ENCODE peak calls at places on chromosomes 6 and 20, in five cellular contexts. One of them, this sample, is unnamed.
A peak's percentile ranks its signal among the peaks of the same experiment; 100 is the strongest.

GRCh38 chr6:155141512-155141911 is 122.3 kb upstream of the CLDN20 start:
- DNase-seq in GM12865: no peak
- DNase-seq in cardiac fibroblast: no peak
- DNase-seq in HepG2: no peak
- DNase-seq in psoas muscle: no peak
- DNase-seq in this sample: no peak

GRCh38 chr6:140264451-140264850 is 890.0 kb upstream of the CITED2 start:
- DNase-seq in GM12865: no peak
- DNase-seq in cardiac fibroblast: no peak
- DNase-seq in HepG2: no peak
- DNase-seq in psoas muscle: no peak
- DNase-seq in this sample: no peak

GRCh38 chr20:56391037-56391436 is 978 bp downstream of the AURKA start:
- DNase-seq in GM12865: peak; percentile 34
- DNase-seq in cardiac fibroblast: no peak
- DNase-seq in HepG2: no peak
- DNase-seq in psoas muscle: no peak
- DNase-seq in this sample: no peak

GRCh38 chr20:4135385-4136077 is 120.2 kb upstream of the RNF24 start:
- DNase-seq in GM12865: no peak
- DNase-seq in cardiac fibroblast: peak; percentile 97
- DNase-seq in HepG2: peak; percentile 99
- DNase-seq in psoas muscle: peak; percentile 42
- DNase-seq in this sample: no peak

GRCh38 chr6:108526739-108527174 is 34.0 kb upstream of the FOXO3 start:
- DNase-seq in GM12865: peak; percentile 40
- DNase-seq in cardiac fibroblast: peak; percentile 70
- DNase-seq in HepG2: peak; percentile 55
- DNase-seq in psoas muscle: no peak
- DNase-seq in this sample: no peak

GRCh38 chr20:49831770-49832631 is 19.4 kb downstream of the SLC9A8 start:
- DNase-seq in GM12865: no peak
- DNase-seq in cardiac fibroblast: no peak
- DNase-seq in HepG2: no peak
- DNase-seq in psoas muscle: no peak
- DNase-seq in this sample: no peak

GRCh38 chr6:31729515-31729978 is 448 bp upstream of the DDAH2 start:
- DNase-seq in GM12865: peak; percentile 88
- DNase-seq in cardiac fibroblast: peak; percentile 92
- DNase-seq in HepG2: peak; percentile 86
- DNase-seq in psoas muscle: peak; percentile 89
- DNase-seq in this sample: peak; percentile 83

GRCh38 chr6:24517659-24518538 is 23.1 kb downstream of the ALDH5A1 start:
- DNase-seq in GM12865: peak; percentile 74
- DNase-seq in cardiac fibroblast: no peak
- DNase-seq in HepG2: no peak
- DNase-seq in psoas muscle: no peak
- DNase-seq in this sample: no peak

GRCh38 chr6:8084586-8084985 is 17.8 kb downstream of the EEF1E1 start:
- DNase-seq in GM12865: no peak
- DNase-seq in cardiac fibroblast: peak; percentile 31
- DNase-seq in HepG2: peak; percentile 42
- DNase-seq in psoas muscle: no peak
- DNase-seq in this sample: no peak

GRCh38 chr6:7150381-7151064 is 42.8 kb downstream of the RREB1 start:
- DNase-seq in GM12865: no peak
- DNase-seq in cardiac fibroblast: no peak
- DNase-seq in HepG2: no peak
- DNase-seq in psoas muscle: no peak
- DNase-seq in this sample: no peak

GRCh38 chr6:9482030-9482731 is 932.7 kb downstream of the TFAP2A start:
- DNase-seq in GM12865: no peak
- DNase-seq in cardiac fibroblast: peak; percentile 89
- DNase-seq in HepG2: no peak
- DNase-seq in psoas muscle: no peak
- DNase-seq in this sample: no peak

GRCh38 chr6:170076466-170077165 is 214.3 kb downstream of the DLL1 start:
- DNase-seq in GM12865: no peak
- DNase-seq in cardiac fibroblast: no peak
- DNase-seq in HepG2: no peak
- DNase-seq in psoas muscle: no peak
- DNase-seq in this sample: peak; percentile 30

DNA sequence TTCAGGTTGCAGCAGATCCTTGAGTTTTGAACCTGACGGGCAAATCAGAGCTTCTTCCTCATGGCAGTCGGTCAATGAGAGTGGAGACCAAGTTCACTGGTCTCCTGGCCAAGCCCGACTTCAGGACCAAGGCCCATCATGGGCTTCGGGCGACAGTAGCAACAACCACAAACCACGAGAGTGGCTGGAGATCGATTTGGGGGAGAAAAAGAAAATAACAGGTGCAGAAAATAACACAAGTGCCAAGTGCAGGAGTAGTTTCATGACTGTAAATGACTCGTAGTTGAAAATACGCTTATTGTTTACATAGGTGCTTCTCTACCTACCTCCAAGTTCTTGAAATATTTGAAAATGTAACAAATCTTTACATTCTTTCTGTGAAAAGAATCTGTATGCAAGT is 56.1 kb downstream of the DCBLD1 start:
- DNase-seq in GM12865: no peak
- DNase-seq in cardiac fibroblast: no peak
- DNase-seq in HepG2: no peak
- DNase-seq in psoas muscle: no peak
- DNase-seq in this sample: no peak
- TF ChIP-seq CTCF in GM12865: no peak
- TF ChIP-seq CTCF in cardiac fibroblast: no peak
- TF ChIP-seq CTCF in HepG2: no peak
- TF ChIP-seq CTCF in psoas muscle: no peak
- TF ChIP-seq CTCF in this sample: no peak

GRCh38 chr6:125749864-125750691 is 646 bp downstream of the HEY2 start:
- DNase-seq in GM12865: peak; percentile 23
- DNase-seq in cardiac fibroblast: no peak
- DNase-seq in HepG2: no peak
- DNase-seq in psoas muscle: peak; percentile 24
- DNase-seq in this sample: no peak

GRCh38 chr6:125748534-125749111 is 809 bp upstream of the HEY2 start:
- DNase-seq in GM12865: no peak
- DNase-seq in cardiac fibroblast: peak; percentile 8
- DNase-seq in HepG2: peak; percentile 12
- DNase-seq in psoas muscle: no peak
- DNase-seq in this sample: no peak

GRCh38 chr6:125747589-125748533 is 1.6 kb upstream of the HEY2 start:
- DNase-seq in GM12865: peak; percentile 22
- DNase-seq in cardiac fibroblast: no peak
- DNase-seq in HepG2: no peak
- DNase-seq in psoas muscle: peak; percentile 53
- DNase-seq in this sample: peak; percentile 76

GRCh38 chr6:125750692-125751333 is 1.4 kb downstream of the HEY2 start:
- DNase-seq in GM12865: no peak
- DNase-seq in cardiac fibroblast: no peak
- DNase-seq in HepG2: no peak
- DNase-seq in psoas muscle: no peak
- DNase-seq in this sample: no peak

DNA sequence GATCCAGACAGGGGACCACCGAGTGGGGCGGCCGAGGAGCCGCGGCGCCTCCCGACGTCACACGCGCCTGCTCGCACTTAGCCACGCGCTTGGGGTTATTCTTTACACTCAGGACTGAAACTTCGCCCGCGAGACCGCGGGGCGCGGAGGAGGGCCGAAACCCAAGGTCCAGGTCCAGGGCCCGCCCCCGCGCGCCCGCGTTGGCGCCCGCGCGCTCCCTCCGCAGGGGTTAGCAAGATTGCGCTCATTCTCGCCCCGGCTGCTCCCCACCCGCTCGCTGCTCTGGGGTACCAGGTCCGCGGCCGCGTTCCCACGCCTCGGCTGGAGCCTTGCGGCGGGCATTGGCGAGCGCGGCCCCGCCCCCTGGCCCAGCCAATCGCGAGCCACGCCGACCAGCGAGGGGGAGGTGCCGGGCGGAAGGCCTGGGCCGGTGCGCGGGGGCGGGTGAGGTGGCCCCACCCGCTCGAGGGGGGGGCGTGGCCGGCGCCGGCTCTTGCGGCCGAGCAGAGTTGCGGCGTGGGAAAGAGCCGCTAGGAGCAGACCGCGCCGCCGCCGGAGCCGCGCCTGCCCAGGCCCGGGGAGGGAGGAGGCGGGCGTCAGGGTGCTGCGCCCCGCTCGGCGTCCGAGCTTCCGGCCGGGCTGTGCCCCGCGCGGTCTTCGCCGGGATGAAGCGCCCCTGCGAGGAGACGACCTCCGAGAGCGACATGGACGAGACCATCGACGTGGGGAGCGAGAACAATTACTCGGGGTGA is at the start of gene HEY2:
- DNase-seq in GM12865: peak; percentile 91
- DNase-seq in cardiac fibroblast: peak; percentile 93
- DNase-seq in HepG2: peak; percentile 84
- DNase-seq in psoas muscle: peak; percentile 96
- DNase-seq in this sample: peak; percentile 79
- TF ChIP-seq CTCF in GM12865: no peak
- TF ChIP-seq CTCF in cardiac fibroblast: no peak
- TF ChIP-seq CTCF in HepG2: peak; percentile 15
- TF ChIP-seq CTCF in psoas muscle: no peak
- TF ChIP-seq CTCF in this sample: no peak

GRCh38 chr6:37060195-37060559 is 54.7 kb downstream of the FGD2 start:
- DNase-seq in GM12865: no peak
- DNase-seq in cardiac fibroblast: peak; percentile 29
- DNase-seq in HepG2: no peak
- DNase-seq in psoas muscle: no peak
- DNase-seq in this sample: no peak

GRCh38 chr6:37058084-37058586 is 52.7 kb downstream of the FGD2 start:
- DNase-seq in GM12865: no peak
- DNase-seq in cardiac fibroblast: peak; percentile 22
- DNase-seq in HepG2: no peak
- DNase-seq in psoas muscle: peak; percentile 64
- DNase-seq in this sample: no peak

GRCh38 chr6:37057678-37058077 is 52.2 kb downstream of the FGD2 start:
- DNase-seq in GM12865: no peak
- DNase-seq in cardiac fibroblast: no peak
- DNase-seq in HepG2: no peak
- DNase-seq in psoas muscle: no peak
- DNase-seq in this sample: no peak

GRCh38 chr6:37061157-37061804 is 55.8 kb downstream of the FGD2 start:
- DNase-seq in GM12865: no peak
- DNase-seq in cardiac fibroblast: no peak
- DNase-seq in HepG2: no peak
- DNase-seq in psoas muscle: peak; percentile 60
- DNase-seq in this sample: no peak

DNA sequence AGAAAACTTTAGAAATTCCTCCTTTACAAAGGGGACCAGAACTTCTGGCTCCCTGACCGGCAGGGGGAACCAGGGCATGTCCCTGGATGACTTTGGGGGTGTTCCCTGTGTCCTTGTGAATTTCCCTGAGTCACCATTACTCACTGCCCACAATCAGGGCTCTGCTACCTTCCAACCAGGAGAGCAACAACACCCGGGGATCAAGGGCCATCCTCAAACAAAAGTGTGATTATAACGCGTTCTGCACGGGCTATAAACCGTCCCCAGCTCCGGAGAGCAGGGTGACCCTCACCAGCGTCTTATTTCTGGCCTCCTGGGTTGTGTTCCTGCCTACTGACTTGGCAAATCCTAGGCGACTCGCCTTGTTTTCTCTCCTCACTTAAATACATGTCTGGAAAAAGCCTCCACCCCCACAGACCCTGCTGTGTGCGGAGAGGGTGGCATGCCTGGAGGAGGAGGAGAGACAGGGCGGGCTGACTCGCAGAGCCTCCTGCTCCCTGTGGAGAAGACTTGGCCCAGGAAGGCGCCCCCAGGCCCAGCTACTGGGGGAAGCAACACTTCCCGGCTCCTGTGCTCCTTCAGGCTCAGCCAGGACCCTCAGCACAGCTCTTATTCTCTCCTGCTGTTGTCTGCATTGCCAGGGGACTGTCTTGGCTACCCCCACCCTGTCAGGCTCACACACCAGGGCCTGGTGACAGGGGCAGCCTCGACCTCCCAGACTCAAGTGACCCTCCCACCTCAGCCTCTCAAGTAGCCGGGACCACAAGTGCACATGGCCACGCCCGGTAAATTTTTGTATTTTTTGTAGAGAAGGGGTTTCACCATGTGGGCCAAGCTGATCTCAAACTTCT is 54.1 kb downstream of the FGD2 start:
- DNase-seq in GM12865: peak; percentile 19
- DNase-seq in cardiac fibroblast: peak; percentile 95
- DNase-seq in HepG2: peak; percentile 99
- DNase-seq in psoas muscle: peak; percentile 75
- DNase-seq in this sample: no peak
- TF ChIP-seq CTCF in GM12865: no peak
- TF ChIP-seq CTCF in cardiac fibroblast: peak; percentile 87
- TF ChIP-seq CTCF in HepG2: peak; percentile 92
- TF ChIP-seq CTCF in psoas muscle: peak; percentile 32
- TF ChIP-seq CTCF in this sample: peak; percentile 46

GRCh38 chr6:14119764-14120163 is 2.2 kb downstream of the CD83 start:
- DNase-seq in GM12865: no peak
- DNase-seq in cardiac fibroblast: no peak
- DNase-seq in HepG2: no peak
- DNase-seq in psoas muscle: no peak
- DNase-seq in this sample: no peak

GRCh38 chr6:14118444-14118843 is 872 bp downstream of the CD83 start:
- DNase-seq in GM12865: no peak
- DNase-seq in cardiac fibroblast: no peak
- DNase-seq in HepG2: no peak
- DNase-seq in psoas muscle: no peak
- DNase-seq in this sample: no peak

GRCh38 chr6:14120556-14120955 is 3.0 kb downstream of the CD83 start:
- DNase-seq in GM12865: no peak
- DNase-seq in cardiac fibroblast: no peak
- DNase-seq in HepG2: no peak
- DNase-seq in psoas muscle: no peak
- DNase-seq in this sample: no peak

GRCh38 chr6:14118091-14118439 is 493 bp downstream of the CD83 start:
- DNase-seq in GM12865: no peak
- DNase-seq in cardiac fibroblast: no peak
- DNase-seq in HepG2: no peak
- DNase-seq in psoas muscle: no peak
- DNase-seq in this sample: no peak

DNA sequence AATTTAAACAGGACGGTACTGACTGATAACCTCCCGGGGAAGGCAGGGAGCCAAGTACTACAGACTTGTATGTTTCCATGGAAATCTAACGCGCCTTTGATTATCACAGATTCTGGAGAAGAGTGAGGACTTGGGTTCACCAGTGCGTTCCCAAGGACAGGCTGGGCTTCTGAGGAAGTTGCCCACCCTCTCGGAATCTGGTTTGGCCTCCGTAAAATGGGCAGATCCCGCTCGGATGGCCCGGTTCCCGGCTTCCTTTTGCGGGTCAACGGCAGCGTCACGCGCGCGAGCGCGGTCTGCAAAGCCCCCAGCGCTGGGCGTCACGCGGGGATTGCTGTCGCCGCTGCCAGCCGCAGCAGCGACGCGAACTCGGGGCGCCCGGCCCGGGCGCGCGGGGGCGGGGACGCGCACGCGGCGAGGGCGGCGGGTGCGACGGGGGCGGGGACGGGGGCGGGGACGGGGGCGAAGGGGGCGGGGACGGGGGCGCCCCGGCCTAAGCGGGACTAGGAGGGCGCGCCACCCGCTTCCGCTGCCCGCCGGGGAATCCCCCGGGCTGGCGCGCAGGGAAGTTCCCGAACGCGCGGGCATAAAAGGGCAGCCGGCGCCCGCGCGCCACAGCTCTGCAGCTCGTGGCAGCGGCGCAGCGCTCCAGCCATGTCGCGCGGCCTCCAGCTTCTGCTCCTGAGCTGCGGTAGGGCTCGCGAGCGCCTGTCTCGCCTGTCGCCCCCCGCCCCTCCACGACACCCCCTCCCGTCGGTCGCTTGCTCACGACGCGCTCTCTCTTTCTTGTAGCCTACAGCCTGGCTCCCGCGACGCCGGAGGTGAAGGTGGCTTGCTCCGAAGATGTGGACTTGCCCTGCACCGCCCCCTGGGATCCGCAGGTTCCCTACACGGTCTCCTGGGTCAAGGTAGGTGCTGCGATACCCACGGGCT is at the start of gene CD83:
- DNase-seq in GM12865: peak; percentile 92
- DNase-seq in cardiac fibroblast: peak; percentile 25
- DNase-seq in HepG2: peak; percentile 13
- DNase-seq in psoas muscle: peak; percentile 73
- DNase-seq in this sample: no peak
- TF ChIP-seq CTCF in GM12865: peak; percentile 19
- TF ChIP-seq CTCF in cardiac fibroblast: no peak
- TF ChIP-seq CTCF in HepG2: peak; percentile 47
- TF ChIP-seq CTCF in psoas muscle: peak; percentile 6
- TF ChIP-seq CTCF in this sample: no peak